ENCODE peak calls at places on chromosomes 7 and 10, in eight cellular contexts. R is kidney; T is left lung; E is IMR-90; G is heart right ventricle; Y is body of pancreas; N is cardiac muscle cell; J is naive thymus-derived CD4-positive, alpha-beta T cell. S is an unnamed sample.

GRCh38 chr10:78695846-78696245 is 372.9 kb upstream of the ZMIZ1 start:
- DNase-seq in N (no peak), T (no peak), G (no peak), R (no peak), Y (no peak), J (no peak), E (no peak), S (no peak)

GRCh38 chr10:60089095-60089494 is 182.7 kb upstream of the CCDC6 start:
- DNase-seq in R (no peak), Y (no peak), G (no peak), E (peak), N (no peak), J (no peak), T (no peak), S (no peak)

GRCh38 chr7:27808626-27809025 is 68.7 kb downstream of the TAX1BP1 start:
- DNase-seq in T (no peak), N (peak), J (no peak), G (no peak), Y (no peak), R (no peak), E (peak), S (no peak)

GRCh38 chr10:121988361-121989324 is at the start of gene TACC2:
- DNase-seq in R (no peak), T (no peak), J (no peak), G (no peak), N (no peak), E (no peak), Y (no peak), S (no peak)

GRCh38 chr10:14541379-14541778 is 210.7 kb upstream of the FRMD4A start:
- DNase-seq in G (no peak), Y (no peak), E (no peak), R (no peak), J (no peak), T (no peak), N (no peak), S (no peak)

GRCh38 chr7:133763241-133763640 is 363.9 kb upstream of the LRGUK start:
- DNase-seq in T (no peak), R (no peak), N (no peak), Y (no peak), J (no peak), E (no peak), G (no peak), S (no peak)

GRCh38 chr7:74525140-74525539 is 71.4 kb downstream of the GTF2IRD1 start:
- DNase-seq in R (no peak), N (no peak), T (no peak), E (no peak), Y (no peak), G (no peak), J (no peak), S (no peak)

GRCh38 chr7:139407555-139407954 is 47.9 kb downstream of the LUC7L2 start:
- DNase-seq in J (no peak), R (no peak), Y (no peak), T (no peak), E (no peak), G (no peak), N (no peak), S (no peak)

GRCh38 chr7:28128608-28129007 is 52.0 kb downstream of the JAZF1 start:
- DNase-seq in N (no peak), T (no peak), Y (no peak), R (no peak), E (no peak), G (no peak), J (no peak), S (no peak)

GRCh38 chr10:116316533-116316932 is 7.7 kb upstream of the CCDC172 start:
- DNase-seq in J (no peak), N (no peak), E (no peak), R (no peak), Y (no peak), T (no peak), G (no peak), S (no peak)

DNA sequence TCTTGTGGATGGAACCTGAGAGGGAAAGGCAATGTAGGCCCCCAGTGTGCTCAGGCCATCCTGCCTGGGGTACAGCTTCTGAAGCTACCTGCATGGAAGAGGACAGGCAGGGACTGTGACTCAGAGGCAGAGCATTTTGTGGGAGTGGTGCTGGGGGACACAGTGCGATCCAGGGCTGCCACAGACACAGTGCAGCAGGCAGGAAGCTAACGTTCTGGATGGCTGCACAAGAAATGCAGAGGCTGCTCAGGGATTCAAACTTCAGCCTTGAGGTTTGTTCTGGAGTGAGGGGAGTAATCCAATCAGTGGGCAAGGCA is 648.0 kb upstream of the IGFBP3 start:
- DNase-seq in E (no peak), T (no peak), N (no peak), Y (no peak), J (no peak), R (peak), G (no peak), S (no peak)
- H3K27ac ChIP-seq in E (no peak), T (no peak), N (no peak), Y (no peak), J (no peak), R (no peak), G (no peak), S (no peak)

DNA sequence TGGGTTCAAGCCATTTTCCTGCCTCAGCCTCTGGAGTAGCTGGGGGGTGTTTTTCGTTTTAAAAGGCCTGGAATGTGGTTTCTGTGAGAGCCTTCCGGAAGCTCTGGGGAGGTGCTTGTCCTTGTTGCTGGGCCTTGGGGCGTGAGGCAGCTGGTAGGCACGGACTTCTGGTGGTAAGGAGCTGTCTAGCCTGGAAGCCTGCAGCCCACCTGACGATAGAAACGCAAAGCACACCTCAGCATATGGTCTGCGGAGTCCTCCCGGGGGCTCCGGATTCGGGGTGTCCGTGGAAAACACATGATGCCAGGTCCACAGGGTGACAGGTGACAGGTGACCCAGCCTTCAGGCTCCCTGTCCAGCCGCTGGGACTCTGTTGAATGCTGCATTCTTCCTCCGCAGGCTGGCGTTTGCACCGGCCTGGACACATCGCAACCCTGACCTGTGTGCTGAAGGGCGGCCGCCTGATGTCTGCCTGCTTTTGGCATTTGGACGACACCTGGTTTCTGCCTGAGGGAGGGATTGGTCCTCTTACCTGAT is 37.3 kb downstream of the INPP5A start:
- DNase-seq in J (no peak), N (peak), Y (no peak), R (no peak), E (no peak), G (no peak), T (no peak), S (no peak)
- H3K4me3 ChIP-seq in J (no peak), N (no peak), Y (no peak), R (no peak), E (no peak), G (no peak), T (no peak), S (no peak)

DNA sequence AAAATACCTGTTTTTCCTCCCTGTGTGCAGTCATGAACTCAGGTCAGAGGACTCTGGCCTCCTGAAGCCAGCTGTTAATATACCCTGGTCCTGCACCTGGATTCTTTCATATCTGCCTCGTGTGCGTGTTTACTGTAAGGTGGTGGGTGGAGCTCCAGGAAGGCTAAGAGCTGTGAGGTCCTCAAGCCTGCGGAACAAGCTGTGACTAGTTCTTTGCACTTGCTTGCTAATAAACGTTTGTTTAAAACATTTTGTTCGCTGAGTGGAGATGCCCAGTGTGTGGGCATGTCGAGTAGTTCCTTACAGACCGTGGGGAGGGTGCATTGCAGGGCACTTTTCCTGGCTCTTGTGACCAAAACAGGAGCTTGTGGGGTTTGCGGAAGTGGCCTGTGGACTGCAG is 139.0 kb downstream of the DOCK1 start:
- DNase-seq in T (no peak), Y (peak), R (no peak), J (no peak), E (no peak), N (no peak), G (no peak), S (no peak)
- H3K27ac ChIP-seq in T (no peak), Y (peak), R (no peak), J (no peak), E (no peak), N (no peak), G (no peak), S (no peak)

DNA sequence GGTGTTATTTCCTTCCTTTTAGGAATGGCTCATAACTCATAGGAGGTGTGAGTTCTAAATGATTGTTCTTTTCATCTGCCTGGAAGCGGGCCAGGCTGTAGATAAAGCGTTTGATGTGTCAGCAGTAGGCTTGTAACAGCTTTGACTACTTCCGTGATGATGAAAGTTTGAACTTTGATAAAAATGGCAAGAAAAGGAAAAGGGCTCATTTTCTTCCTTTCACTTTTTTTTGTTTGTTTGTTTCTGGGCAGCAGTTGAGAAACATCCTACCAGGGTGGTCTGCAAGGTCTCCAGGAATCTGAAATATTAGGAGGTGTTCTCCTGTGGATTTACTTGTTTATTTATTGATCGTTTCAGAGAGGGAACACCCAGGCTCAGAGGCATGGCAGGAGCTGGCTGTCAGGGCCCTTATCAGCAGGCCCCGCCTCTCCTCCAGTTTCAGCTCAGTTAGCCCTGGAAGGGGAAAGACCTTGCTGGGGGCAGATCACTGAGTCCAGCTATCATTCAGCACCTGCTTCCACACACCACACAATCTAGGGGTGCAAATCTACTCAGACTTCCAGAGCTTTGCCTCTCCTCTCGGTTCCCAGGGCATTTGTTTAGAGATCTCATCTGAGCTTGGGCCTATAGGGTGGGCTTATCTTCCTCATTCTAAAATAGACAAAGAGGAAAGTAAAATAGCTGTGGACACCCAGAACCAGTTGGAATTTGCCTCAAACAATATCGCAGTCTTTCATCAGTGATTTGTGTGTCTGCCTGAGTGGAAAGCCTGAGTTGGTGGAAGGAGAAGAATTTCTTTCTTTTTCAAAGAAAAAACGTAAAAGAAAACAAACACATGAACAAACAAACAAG is 131.0 kb downstream of the BMPER start:
- DNase-seq in Y (peak), E (peak), J (no peak), N (peak), T (no peak), G (peak), R (no peak), S (no peak)
- H3K4me3 ChIP-seq in Y (no peak), E (no peak), J (no peak), N (no peak), T (no peak), G (no peak), R (no peak), S (no peak)

DNA sequence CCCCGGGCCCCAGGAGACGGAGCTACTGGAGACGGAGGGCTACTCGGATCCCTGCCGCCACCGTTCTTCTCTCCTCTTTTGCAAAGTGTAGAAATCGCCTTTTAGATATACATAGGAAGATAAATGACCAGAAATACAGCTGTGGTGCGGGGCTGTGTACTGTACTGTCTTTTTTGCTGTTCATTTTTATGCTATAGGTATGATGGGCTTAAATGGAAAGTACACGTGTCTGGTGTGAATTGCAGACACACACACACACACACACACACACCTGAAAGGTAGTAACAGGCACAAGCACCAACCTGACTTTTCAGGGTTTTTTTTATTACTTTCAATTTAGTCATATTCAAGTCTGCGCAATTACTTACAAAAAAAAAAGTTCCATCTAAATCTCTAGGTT is 834 bp downstream of the PTPRZ1 start:
- DNase-seq in Y (no peak), E (no peak), J (no peak), N (no peak), G (no peak), T (no peak), R (no peak), S (no peak)
- H3K27ac ChIP-seq in Y (peak), E (no peak), J (no peak), N (no peak), G (no peak), T (no peak), R (no peak), S (no peak)

DNA sequence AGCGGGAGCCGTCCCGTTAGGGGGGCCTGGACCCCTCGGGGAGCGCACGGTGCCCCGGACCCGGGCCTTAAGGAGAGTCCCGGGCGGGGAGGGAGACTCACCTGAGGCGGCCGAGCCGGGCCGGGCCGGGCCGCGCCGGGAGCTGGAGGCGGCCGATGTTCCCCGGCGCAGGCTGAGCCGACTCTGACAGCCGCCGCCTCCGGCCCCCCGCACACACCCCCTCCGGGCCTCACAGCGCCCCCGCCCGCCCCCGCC is at the start of gene ACHE:
- DNase-seq in T (no peak), R (no peak), N (peak), E (no peak), G (no peak), J (no peak), Y (no peak), S (no peak)
- H3K4me3 ChIP-seq in T (peak), R (no peak), N (peak), E (peak), G (peak), J (peak), Y (peak), S (no peak)

DNA sequence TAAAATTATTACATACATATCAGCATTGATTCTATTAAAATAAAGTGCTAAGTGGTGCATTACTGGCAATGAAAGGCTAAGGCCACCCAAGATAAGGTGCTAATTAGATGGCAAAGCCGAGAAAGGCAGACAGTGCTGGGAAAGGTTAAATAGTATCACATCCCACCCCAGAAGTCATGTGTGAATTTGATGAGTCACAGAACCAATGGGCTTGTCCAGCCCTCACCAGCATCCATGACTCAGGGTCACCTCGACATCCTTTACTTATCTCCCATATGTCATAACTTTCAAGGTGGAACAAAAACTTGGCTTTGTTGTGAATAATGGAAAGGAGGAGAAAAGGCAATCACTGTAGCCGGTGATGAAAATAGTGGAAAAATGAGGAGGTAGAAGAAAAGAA is 459.1 kb downstream of the PLXNA4 start:
- DNase-seq in E (peak), G (no peak), J (no peak), T (no peak), Y (no peak), N (no peak), R (no peak), S (no peak)
- H3K27ac ChIP-seq in E (no peak), G (no peak), J (no peak), T (no peak), Y (no peak), N (no peak), R (no peak), S (no peak)